ENCODE peak calls at places on chromosomes 7 and 10, in ten cellular contexts. V, F, A, O, N, C, Q, B, M and U are unnamed samples.

GRCh38 chr10:101466016-101466912 is 112.3 kb downstream of the BTRC start:
- DNase-seq in C (no peak), N (no peak), Q (no peak), A (no peak), M (no peak), B (no peak), O (no peak), F (no peak), V (no peak), U (no peak)

GRCh38 chr7:105920766-105921165 is 42.3 kb upstream of the CDHR3 start:
- DNase-seq in Q (no peak), V (no peak), M (no peak), F (no peak), O (no peak), C (no peak), A (peak), B (no peak), N (no peak), U (no peak)

GRCh38 chr10:14692344-14693199 is 82.1 kb downstream of the FAM107B start:
- DNase-seq in V (no peak), O (no peak), C (no peak), A (no peak), Q (no peak), F (no peak), N (no peak), M (no peak), B (no peak), U (no peak)

GRCh38 chr10:51630618-51631005 is 68.8 kb downstream of the CSTF2T start:
- DNase-seq in Q (no peak), A (no peak), M (no peak), V (no peak), C (no peak), O (no peak), F (no peak), B (no peak), N (no peak), U (no peak)

GRCh38 chr7:28434510-28434909 is 22.2 kb downstream of the CREB5 start:
- DNase-seq in M (no peak), A (no peak), Q (no peak), F (no peak), C (no peak), N (no peak), B (no peak), O (no peak), V (no peak), U (no peak)

GRCh38 chr10:119625570-119626280 is 25.5 kb upstream of the BAG3 start:
- DNase-seq in M (no peak), V (no peak), Q (no peak), F (no peak), C (peak), O (no peak), N (no peak), B (no peak), A (no peak), U (peak)

GRCh38 chr7:43142703-43143102 is 30.3 kb downstream of the HECW1 start:
- DNase-seq in C (no peak), N (no peak), M (no peak), V (no peak), Q (no peak), A (no peak), O (no peak), F (no peak), B (no peak), U (no peak)

GRCh38 chr7:146961617-146962016 is 845.0 kb downstream of the CNTNAP2 start:
- DNase-seq in V (no peak), F (no peak), M (no peak), Q (no peak), O (no peak), B (no peak), N (no peak), A (peak), C (no peak), U (no peak)

GRCh38 chr10:15369642-15370211 is 1.4 kb downstream of the FAM171A1 start:
- DNase-seq in B (no peak), C (no peak), A (peak), M (peak), Q (no peak), F (no peak), N (no peak), O (no peak), V (peak), U (no peak)

GRCh38 chr10:921471-922414 is 9.8 kb downstream of the LARP4B start:
- DNase-seq in F (no peak), N (no peak), C (no peak), A (peak), O (no peak), B (no peak), V (no peak), M (no peak), Q (no peak), U (no peak)

GRCh38 chr10:97687785-97688781 is 1.0 kb upstream of the AVPI1 start:
- DNase-seq in V (no peak), M (no peak), F (no peak), Q (no peak), C (no peak), N (no peak), O (no peak), B (no peak), A (peak), U (peak)

GRCh38 chr7:99642099-99642498 is 25.4 kb downstream of the ZSCAN25 start:
- DNase-seq in C (no peak), M (no peak), F (no peak), B (no peak), Q (no peak), O (no peak), A (peak), N (no peak), V (no peak), U (no peak)

GRCh38 chr7:73976761-73977625 is 51.0 kb upstream of the ELN start:
- DNase-seq in B (no peak), C (no peak), F (no peak), N (no peak), A (peak), O (no peak), Q (no peak), M (no peak), V (no peak), U (no peak)

GRCh38 chr7:2632717-2633537 is 1.1 kb downstream of the TTYH3 start:
- DNase-seq in Q (peak), V (peak), O (peak), F (no peak), A (peak), C (peak), B (peak), M (peak), N (peak), U (peak)

GRCh38 chr10:29104661-29105369 is 184.1 kb upstream of the LYZL1 start:
- DNase-seq in F (no peak), O (no peak), V (no peak), N (no peak), M (no peak), A (no peak), Q (peak), C (no peak), B (no peak), U (no peak)

GRCh38 chr10:44046605-44047004 is 338.3 kb downstream of the CXCL12 start:
- DNase-seq in N (no peak), Q (no peak), M (no peak), O (no peak), A (peak), V (no peak), C (no peak), F (no peak), B (peak), U (no peak)

GRCh38 chr7:76071316-76072242 is 23.7 kb downstream of the MDH2 start:
- DNase-seq in A (no peak), M (no peak), V (no peak), O (no peak), N (no peak), F (no peak), Q (peak), B (no peak), C (no peak), U (no peak)

GRCh38 chr7:32163141-32163806 is 93.1 kb upstream of the PDE1C start:
- DNase-seq in A (peak), O (no peak), V (no peak), N (no peak), Q (peak), C (no peak), M (no peak), B (no peak), F (no peak), U (no peak)

GRCh38 chr7:34365011-34365410 is 293.0 kb upstream of the NPSR1 start:
- DNase-seq in V (no peak), F (no peak), Q (no peak), C (no peak), O (no peak), N (no peak), M (no peak), A (no peak), B (no peak), U (no peak)

GRCh38 chr7:115060095-115060830 is 138.4 kb downstream of the MDFIC start:
- DNase-seq in Q (no peak), B (no peak), M (no peak), O (no peak), C (no peak), N (no peak), A (no peak), F (no peak), V (no peak), U (no peak)

GRCh38 chr7:127417346-127417745 is 24.8 kb upstream of the ZNF800 start:
- DNase-seq in M (no peak), V (no peak), Q (no peak), A (no peak), N (no peak), B (no peak), C (no peak), O (no peak), F (no peak), U (no peak)

GRCh38 chr7:154841731-154842331 is 161.1 kb downstream of the PAXIP1 start:
- DNase-seq in O (no peak), Q (no peak), M (no peak), N (no peak), F (peak), B (peak), V (no peak), C (no peak), A (no peak), U (no peak)